ENCODE peak calls at places on chromosome 1, in five cellular contexts. H, T, D, M and O are unnamed samples.

GRCh38 chr1:207838156-207839082 is 72.5 kb downstream of the CD34 start:
- DNase-seq in H (no peak), T (no peak), D (no peak), M (no peak), O (no peak)

GRCh38 chr1:166164646-166164994 is 2.2 kb downstream of the FAM78B start:
- DNase-seq in H (no peak), T (no peak), D (no peak), M (no peak), O (no peak)

GRCh38 chr1:194378517-194378916 is 1192.1 kb upstream of the B3GALT2 start:
- DNase-seq in H (no peak), T (no peak), D (no peak), M (no peak), O (no peak)

GRCh38 chr1:162276493-162276892 is 100.2 kb downstream of the SPATA46 start:
- DNase-seq in H (no peak), T (no peak), D (no peak), M (no peak), O (no peak)

GRCh38 chr1:57633055-57633454 is 209.2 kb upstream of the DAB1 start:
- DNase-seq in H (no peak), T (no peak), D (no peak), M (no peak), O (no peak)

GRCh38 chr1:181608386-181608785 is 125.1 kb downstream of the CACNA1E start:
- DNase-seq in H (no peak), T (no peak), D (no peak), M (no peak), O (no peak)

GRCh38 chr1:170664283-170664827 is 424 bp downstream of the PRRX1 start:
- DNase-seq in H (peak), T (peak), D (no peak), M (no peak), O (no peak)

GRCh38 chr1:27724961-27725373 is 794 bp upstream of the FAM76A start:
- DNase-seq in H (peak), T (peak), D (peak), M (no peak), O (no peak)

GRCh38 chr1:11134352-11135266 is 34.9 kb upstream of the EXOSC10 start:
- DNase-seq in H (no peak), T (no peak), D (no peak), M (no peak), O (no peak)

GRCh38 chr1:116972676-116973035 is 28.9 kb upstream of the CD101 start:
- DNase-seq in H (no peak), T (no peak), D (no peak), M (no peak), O (no peak)

GRCh38 chr1:116971965-116972675 is 29.4 kb upstream of the CD101 start:
- DNase-seq in H (peak), T (no peak), D (no peak), M (no peak), O (no peak)

GRCh38 chr1:116966791-116967190 is 34.8 kb upstream of the CD101 start:
- DNase-seq in H (no peak), T (no peak), D (no peak), M (no peak), O (no peak)

GRCh38 chr1:116968724-116969123 is 32.8 kb upstream of the CD101 start:
- DNase-seq in H (no peak), T (no peak), D (no peak), M (no peak), O (no peak)

DNA sequence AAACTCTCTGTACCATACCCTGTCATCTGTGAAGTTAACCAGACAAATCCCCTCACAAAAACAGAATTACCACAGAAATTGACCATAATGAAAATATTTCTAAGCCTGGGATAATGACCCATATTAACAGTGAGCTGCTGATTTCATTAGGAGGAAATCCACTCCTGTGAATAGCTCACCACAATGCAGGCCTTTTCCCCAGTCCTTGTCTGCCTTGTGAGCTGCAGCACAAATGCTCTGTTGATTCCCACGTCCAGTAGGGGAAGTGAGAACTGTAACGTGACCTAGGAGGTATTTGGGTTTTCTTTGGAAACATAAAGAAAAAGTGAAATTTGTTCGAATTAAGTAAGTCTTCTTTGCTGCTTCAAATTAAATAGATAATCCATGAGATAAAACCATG is 30.1 kb upstream of the CD101 start:
- DNase-seq in H (peak), T (no peak), D (no peak), M (no peak), O (no peak)
- H3K27ac ChIP-seq in H (peak), T (peak), D (no peak), M (no peak), O (no peak)

GRCh38 chr1:51372561-51372960 is 42.2 kb upstream of the TTC39A start:
- DNase-seq in H (no peak), T (no peak), D (no peak), M (no peak), O (no peak)
- H3K27ac ChIP-seq in H (no peak), T (no peak), D (no peak), M (no peak), O (no peak)

GRCh38 chr1:172089768-172090510 is 248.6 kb downstream of the DNM3 start:
- DNase-seq in H (peak), T (peak), D (peak), M (peak), O (peak)
- H3K27ac ChIP-seq in H (no peak), T (peak), D (no peak), M (no peak), O (no peak)

GRCh38 chr1:56462209-56462608 is 117.2 kb downstream of the PLPP3 start:
- DNase-seq in H (no peak), T (no peak), D (no peak), M (no peak), O (no peak)
- H3K27ac ChIP-seq in H (no peak), T (no peak), D (no peak), M (no peak), O (no peak)

DNA sequence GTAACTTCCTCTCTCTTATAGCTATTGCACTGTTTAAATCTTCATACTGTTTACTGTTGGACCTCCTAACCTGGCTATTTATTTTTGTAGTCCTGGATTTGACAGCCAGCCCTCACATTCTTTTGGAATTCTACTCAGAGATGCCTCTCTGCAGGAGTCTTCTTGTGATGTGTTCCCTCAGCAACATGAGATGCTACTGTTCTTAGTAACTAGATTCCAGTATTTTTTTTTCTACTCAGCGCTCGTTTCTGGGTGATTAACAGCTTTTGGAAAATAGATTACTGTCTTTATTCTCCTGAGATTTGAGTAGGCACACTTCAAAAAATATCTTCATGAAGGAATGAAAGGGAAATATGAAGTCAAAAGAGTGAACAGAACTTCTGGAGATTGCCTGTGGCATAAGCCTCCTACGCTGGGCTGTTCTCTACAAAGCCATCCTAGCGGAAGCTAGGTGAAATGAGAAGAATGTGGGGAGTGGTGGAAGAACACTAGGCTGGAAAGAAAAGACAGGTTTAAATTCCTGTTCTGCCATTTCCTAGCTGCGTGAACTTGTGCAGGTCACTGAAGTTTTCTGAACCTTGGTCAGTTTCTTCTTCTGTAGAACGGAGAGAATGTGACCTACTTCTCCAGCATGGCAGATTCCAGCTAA is 75.9 kb downstream of the LRRC8C start:
- DNase-seq in H (peak), T (no peak), D (no peak), M (no peak), O (no peak)
- H3K27ac ChIP-seq in H (no peak), T (no peak), D (no peak), M (no peak), O (no peak)